ENCODE peak calls at places on chromosomes 3 and 15, in seven cellular contexts. One of them, this sample, is unnamed. For H3K36me3, the result is how much of the 10 kb centered on the place peaks cover.

GRCh38 chr3:154188846-154189245 is 67.7 kb downstream of the ARHGEF26 start:
- DNase-seq in SJSA1: no peak
- DNase-seq in CD8-positive, alpha-beta memory T cell: no peak
- DNase-seq in hepatocyte: no peak
- DNase-seq in HCT116: no peak
- DNase-seq in body of pancreas: no peak
- DNase-seq in neural progenitor cell: no peak
- DNase-seq in this sample: no peak

GRCh38 chr3:58474348-58474911 is 17.5 kb upstream of the KCTD6 start:
- DNase-seq in SJSA1: no peak
- DNase-seq in CD8-positive, alpha-beta memory T cell: no peak
- DNase-seq in hepatocyte: no peak
- DNase-seq in HCT116: no peak
- DNase-seq in body of pancreas: peak
- DNase-seq in neural progenitor cell: no peak
- DNase-seq in this sample: no peak

GRCh38 chr15:64950888-64951287 is 38.8 kb downstream of the SPG21 start:
- DNase-seq in SJSA1: no peak
- DNase-seq in CD8-positive, alpha-beta memory T cell: no peak
- DNase-seq in hepatocyte: no peak
- DNase-seq in HCT116: no peak
- DNase-seq in body of pancreas: no peak
- DNase-seq in neural progenitor cell: no peak
- DNase-seq in this sample: no peak

GRCh38 chr3:186254676-186255665 is 107.1 kb downstream of the DGKG start:
- DNase-seq in SJSA1: no peak
- DNase-seq in CD8-positive, alpha-beta memory T cell: no peak
- DNase-seq in hepatocyte: no peak
- DNase-seq in HCT116: no peak
- DNase-seq in body of pancreas: peak
- DNase-seq in neural progenitor cell: no peak
- DNase-seq in this sample: no peak

GRCh38 chr3:53198256-53198977 is 37.4 kb downstream of the PRKCD start:
- DNase-seq in SJSA1: no peak
- DNase-seq in CD8-positive, alpha-beta memory T cell: no peak
- DNase-seq in hepatocyte: no peak
- DNase-seq in HCT116: no peak
- DNase-seq in body of pancreas: no peak
- DNase-seq in neural progenitor cell: peak
- DNase-seq in this sample: no peak

GRCh38 chr3:152021951-152022461 is 148.6 kb downstream of the SUCNR1 start:
- DNase-seq in SJSA1: peak
- DNase-seq in CD8-positive, alpha-beta memory T cell: no peak
- DNase-seq in hepatocyte: no peak
- DNase-seq in HCT116: peak
- DNase-seq in body of pancreas: no peak
- DNase-seq in neural progenitor cell: no peak
- DNase-seq in this sample: peak

GRCh38 chr15:101431748-101432147 is 57.8 kb downstream of the PCSK6 start:
- DNase-seq in SJSA1: no peak
- DNase-seq in CD8-positive, alpha-beta memory T cell: no peak
- DNase-seq in hepatocyte: no peak
- DNase-seq in HCT116: no peak
- DNase-seq in body of pancreas: no peak
- DNase-seq in neural progenitor cell: no peak
- DNase-seq in this sample: no peak

GRCh38 chr3:4821975-4822374 is 157.3 kb upstream of the BHLHE40 start:
- DNase-seq in SJSA1: no peak
- DNase-seq in CD8-positive, alpha-beta memory T cell: peak
- DNase-seq in hepatocyte: no peak
- DNase-seq in HCT116: no peak
- DNase-seq in body of pancreas: peak
- DNase-seq in neural progenitor cell: no peak
- DNase-seq in this sample: peak

GRCh38 chr15:31606942-31607497 is 280.4 kb downstream of the KLF13 start:
- DNase-seq in SJSA1: no peak
- DNase-seq in CD8-positive, alpha-beta memory T cell: no peak
- DNase-seq in hepatocyte: no peak
- DNase-seq in HCT116: no peak
- DNase-seq in body of pancreas: no peak
- DNase-seq in neural progenitor cell: no peak
- DNase-seq in this sample: no peak

GRCh38 chr15:86863226-86863915 is 783.7 kb downstream of the AGBL1 start:
- DNase-seq in SJSA1: no peak
- DNase-seq in CD8-positive, alpha-beta memory T cell: no peak
- DNase-seq in hepatocyte: peak
- DNase-seq in HCT116: no peak
- DNase-seq in body of pancreas: peak
- DNase-seq in neural progenitor cell: no peak
- DNase-seq in this sample: no peak

GRCh38 chr15:69035205-69035917 is 20.9 kb downstream of the NOX5 start:
- DNase-seq in SJSA1: no peak
- DNase-seq in CD8-positive, alpha-beta memory T cell: no peak
- DNase-seq in hepatocyte: peak
- DNase-seq in HCT116: no peak
- DNase-seq in body of pancreas: no peak
- DNase-seq in neural progenitor cell: peak
- DNase-seq in this sample: no peak

GRCh38 chr3:197960694-197961581 is 921 bp downstream of the LMLN start:
- DNase-seq in SJSA1: peak
- DNase-seq in CD8-positive, alpha-beta memory T cell: no peak
- DNase-seq in hepatocyte: no peak
- DNase-seq in HCT116: no peak
- DNase-seq in body of pancreas: no peak
- DNase-seq in neural progenitor cell: no peak
- DNase-seq in this sample: no peak

GRCh38 chr3:175186511-175186910 is 327.4 kb downstream of the NAALADL2 start:
- DNase-seq in SJSA1: no peak
- DNase-seq in CD8-positive, alpha-beta memory T cell: no peak
- DNase-seq in hepatocyte: no peak
- DNase-seq in HCT116: no peak
- DNase-seq in body of pancreas: no peak
- DNase-seq in neural progenitor cell: no peak
- DNase-seq in this sample: no peak

GRCh38 chr15:56582785-56583184 is 117.8 kb upstream of the MNS1 start:
- DNase-seq in SJSA1: no peak
- DNase-seq in CD8-positive, alpha-beta memory T cell: no peak
- DNase-seq in hepatocyte: no peak
- DNase-seq in HCT116: no peak
- DNase-seq in body of pancreas: no peak
- DNase-seq in neural progenitor cell: no peak
- DNase-seq in this sample: no peak

GRCh38 chr3:125032100-125032643 is 23.6 kb downstream of the HEG1 start:
- DNase-seq in SJSA1: no peak
- DNase-seq in CD8-positive, alpha-beta memory T cell: no peak
- DNase-seq in hepatocyte: no peak
- DNase-seq in HCT116: no peak
- DNase-seq in body of pancreas: no peak
- DNase-seq in neural progenitor cell: no peak
- DNase-seq in this sample: no peak

GRCh38 chr15:57165992-57166391 is 210.3 kb upstream of the CGNL1 start:
- DNase-seq in SJSA1: no peak
- DNase-seq in CD8-positive, alpha-beta memory T cell: no peak
- DNase-seq in hepatocyte: no peak
- DNase-seq in HCT116: no peak
- DNase-seq in body of pancreas: no peak
- DNase-seq in neural progenitor cell: no peak
- DNase-seq in this sample: no peak

GRCh38 chr3:151248772-151249366 is 29.5 kb downstream of the P2RY14 start:
- DNase-seq in SJSA1: no peak
- DNase-seq in CD8-positive, alpha-beta memory T cell: no peak
- DNase-seq in hepatocyte: no peak
- DNase-seq in HCT116: no peak
- DNase-seq in body of pancreas: no peak
- DNase-seq in neural progenitor cell: no peak
- DNase-seq in this sample: no peak

GRCh38 chr15:20645956-20646355 is 104.4 kb upstream of the GOLGA6L6 start:
- DNase-seq in SJSA1: no peak
- DNase-seq in CD8-positive, alpha-beta memory T cell: no peak
- DNase-seq in hepatocyte: no peak
- DNase-seq in HCT116: no peak
- DNase-seq in body of pancreas: peak
- DNase-seq in neural progenitor cell: no peak
- DNase-seq in this sample: peak

GRCh38 chr3:33312361-33312760 is 35.1 kb downstream of the FBXL2 start:
- DNase-seq in SJSA1: no peak
- DNase-seq in CD8-positive, alpha-beta memory T cell: no peak
- DNase-seq in hepatocyte: no peak
- DNase-seq in HCT116: no peak
- DNase-seq in body of pancreas: no peak
- DNase-seq in neural progenitor cell: no peak
- DNase-seq in this sample: no peak

GRCh38 chr15:60471314-60471713 is 7.6 kb downstream of the ICE2 start:
- DNase-seq in SJSA1: no peak
- DNase-seq in CD8-positive, alpha-beta memory T cell: no peak
- DNase-seq in hepatocyte: no peak
- DNase-seq in HCT116: no peak
- DNase-seq in body of pancreas: no peak
- DNase-seq in neural progenitor cell: no peak
- DNase-seq in this sample: no peak

DNA sequence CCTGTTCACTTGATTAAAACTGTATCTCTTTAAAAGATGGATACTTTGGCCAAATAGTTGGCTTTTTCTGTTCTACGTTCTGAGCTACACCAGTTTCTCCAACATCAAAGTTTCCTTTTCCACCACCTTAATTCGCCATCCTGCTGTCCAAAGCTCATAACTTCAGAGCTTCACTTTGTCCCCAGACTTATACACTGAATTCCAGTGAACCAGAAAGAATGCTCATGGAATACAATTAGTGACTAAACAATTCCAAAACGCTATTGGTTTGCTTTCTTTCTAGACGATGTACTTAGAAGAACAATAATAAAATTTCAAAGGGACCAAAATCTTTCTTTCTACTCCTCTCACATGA is 23.2 kb downstream of the GPR15 start:
- DNase-seq in SJSA1: no peak
- DNase-seq in CD8-positive, alpha-beta memory T cell: no peak
- DNase-seq in hepatocyte: no peak
- DNase-seq in HCT116: peak
- DNase-seq in body of pancreas: no peak
- DNase-seq in neural progenitor cell: no peak
- DNase-seq in this sample: no peak
- H3K27ac ChIP-seq in SJSA1: peak
- H3K27ac ChIP-seq in CD8-positive, alpha-beta memory T cell: no peak
- H3K27ac ChIP-seq in hepatocyte: no peak
- H3K27ac ChIP-seq in HCT116: peak
- H3K27ac ChIP-seq in body of pancreas: no peak
- H3K27ac ChIP-seq in neural progenitor cell: no peak
- H3K27ac ChIP-seq in this sample: no peak

GRCh38 chr3:49702672-49703071 is 13.3 kb downstream of the RNF123 start:
- DNase-seq in SJSA1: no peak
- DNase-seq in CD8-positive, alpha-beta memory T cell: no peak
- DNase-seq in hepatocyte: no peak
- DNase-seq in HCT116: no peak
- DNase-seq in body of pancreas: no peak
- DNase-seq in neural progenitor cell: no peak
- DNase-seq in this sample: no peak

GRCh38 chr3:49700014-49700413 is 10.7 kb downstream of the RNF123 start:
- DNase-seq in SJSA1: no peak
- DNase-seq in CD8-positive, alpha-beta memory T cell: no peak
- DNase-seq in hepatocyte: no peak
- DNase-seq in HCT116: no peak
- DNase-seq in body of pancreas: no peak
- DNase-seq in neural progenitor cell: no peak
- DNase-seq in this sample: no peak

GRCh38 chr3:49701388-49702077 is 12.2 kb downstream of the RNF123 start:
- DNase-seq in SJSA1: no peak
- DNase-seq in CD8-positive, alpha-beta memory T cell: no peak
- DNase-seq in hepatocyte: no peak
- DNase-seq in HCT116: no peak
- DNase-seq in body of pancreas: no peak
- DNase-seq in neural progenitor cell: peak
- DNase-seq in this sample: no peak

GRCh38 chr3:49700453-49701128 is 11.2 kb downstream of the RNF123 start:
- DNase-seq in SJSA1: no peak
- DNase-seq in CD8-positive, alpha-beta memory T cell: no peak
- DNase-seq in hepatocyte: no peak
- DNase-seq in HCT116: no peak
- DNase-seq in body of pancreas: no peak
- DNase-seq in neural progenitor cell: peak
- DNase-seq in this sample: no peak

GRCh38 chr3:49699281-49699723 is 9.9 kb downstream of the RNF123 start:
- DNase-seq in SJSA1: no peak
- DNase-seq in CD8-positive, alpha-beta memory T cell: no peak
- DNase-seq in hepatocyte: no peak
- DNase-seq in HCT116: no peak
- DNase-seq in body of pancreas: no peak
- DNase-seq in neural progenitor cell: no peak
- DNase-seq in this sample: no peak
- H3K36me3 ChIP-seq in SJSA1: under half
- H3K36me3 ChIP-seq in CD8-positive, alpha-beta memory T cell: under half
- H3K36me3 ChIP-seq in hepatocyte: under half
- H3K36me3 ChIP-seq in HCT116: under half
- H3K36me3 ChIP-seq in body of pancreas: under half
- H3K36me3 ChIP-seq in neural progenitor cell: under half
- H3K36me3 ChIP-seq in this sample: under half

GRCh38 chr3:114019486-114019885 is 36.8 kb downstream of the CCDC191 start:
- DNase-seq in SJSA1: no peak
- DNase-seq in CD8-positive, alpha-beta memory T cell: no peak
- DNase-seq in hepatocyte: no peak
- DNase-seq in HCT116: no peak
- DNase-seq in body of pancreas: no peak
- DNase-seq in neural progenitor cell: no peak
- DNase-seq in this sample: no peak

GRCh38 chr3:114022145-114022544 is 34.2 kb downstream of the CCDC191 start:
- DNase-seq in SJSA1: no peak
- DNase-seq in CD8-positive, alpha-beta memory T cell: no peak
- DNase-seq in hepatocyte: no peak
- DNase-seq in HCT116: no peak
- DNase-seq in body of pancreas: no peak
- DNase-seq in neural progenitor cell: no peak
- DNase-seq in this sample: no peak

GRCh38 chr3:114020907-114021306 is 35.4 kb downstream of the CCDC191 start:
- DNase-seq in SJSA1: no peak
- DNase-seq in CD8-positive, alpha-beta memory T cell: no peak
- DNase-seq in hepatocyte: no peak
- DNase-seq in HCT116: no peak
- DNase-seq in body of pancreas: no peak
- DNase-seq in neural progenitor cell: no peak
- DNase-seq in this sample: no peak

GRCh38 chr3:114025451-114025850 is 30.9 kb downstream of the CCDC191 start:
- DNase-seq in SJSA1: no peak
- DNase-seq in CD8-positive, alpha-beta memory T cell: no peak
- DNase-seq in hepatocyte: no peak
- DNase-seq in HCT116: no peak
- DNase-seq in body of pancreas: no peak
- DNase-seq in neural progenitor cell: no peak
- DNase-seq in this sample: no peak
- H3K27ac ChIP-seq in SJSA1: no peak
- H3K27ac ChIP-seq in CD8-positive, alpha-beta memory T cell: no peak
- H3K27ac ChIP-seq in hepatocyte: no peak
- H3K27ac ChIP-seq in HCT116: no peak
- H3K27ac ChIP-seq in body of pancreas: no peak
- H3K27ac ChIP-seq in neural progenitor cell: no peak
- H3K27ac ChIP-seq in this sample: no peak

DNA sequence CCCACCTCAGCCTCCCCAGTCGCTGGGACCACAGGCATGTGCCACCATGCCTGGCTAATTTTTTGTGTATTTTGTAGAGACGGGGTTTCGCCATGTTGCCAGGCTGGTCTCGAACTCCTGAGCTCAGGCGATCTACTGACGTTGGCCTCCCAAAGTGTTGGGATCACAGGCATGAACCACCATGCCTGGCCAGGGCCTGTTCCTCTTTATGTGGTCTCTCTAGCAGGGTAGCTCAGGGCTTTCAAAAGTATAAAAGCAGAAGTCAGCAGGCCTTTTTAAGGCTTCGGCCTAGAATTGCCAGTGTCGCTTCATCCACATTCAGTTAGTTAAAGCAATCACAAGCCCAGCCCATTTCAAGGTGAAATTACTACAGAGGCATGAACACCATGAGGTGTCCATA is 7.6 kb downstream of the VHL start:
- DNase-seq in SJSA1: no peak
- DNase-seq in CD8-positive, alpha-beta memory T cell: no peak
- DNase-seq in hepatocyte: no peak
- DNase-seq in HCT116: no peak
- DNase-seq in body of pancreas: peak
- DNase-seq in neural progenitor cell: no peak
- DNase-seq in this sample: no peak
- H3K36me3 ChIP-seq in SJSA1: under half
- H3K36me3 ChIP-seq in CD8-positive, alpha-beta memory T cell: under half
- H3K36me3 ChIP-seq in hepatocyte: under half
- H3K36me3 ChIP-seq in HCT116: under half
- H3K36me3 ChIP-seq in body of pancreas: under half
- H3K36me3 ChIP-seq in neural progenitor cell: under half
- H3K36me3 ChIP-seq in this sample: under half

This sample was measured in left lung.